ENCODE peak calls at places on chromosomes 16 and 17, in seven cellular contexts. Z, K, L, B, S, Q and U are unnamed samples.

GRCh38 chr16:78460428-78460827 is 361.0 kb downstream of the WWOX start:
- DNase-seq in B (no peak), Z (no peak), Q (no peak), L (no peak), S (no peak), K (no peak), U (no peak)

GRCh38 chr17:34998205-34998604 is 17.9 kb downstream of the LIG3 start:
- DNase-seq in B (peak; percentile 75), L (peak; percentile 83), Q (peak; percentile 64), K (peak; percentile 64), Z (peak; percentile 17), S (peak; percentile 51), U (peak; percentile 58)

GRCh38 chr16:48978501-48978900 is 303.1 kb downstream of the CBLN1 start:
- DNase-seq in K (no peak), S (no peak), Z (no peak), B (no peak), Q (no peak), L (no peak), U (no peak)

GRCh38 chr17:39178516-39178915 is 12.6 kb upstream of the ARL5C start:
- DNase-seq in L (no peak), K (no peak), Q (no peak), Z (no peak), B (no peak), S (no peak), U (peak; percentile 65)

GRCh38 chr17:39671651-39672521 is 3.6 kb downstream of the PNMT start:
- DNase-seq in B (peak; percentile 61), S (no peak), L (peak; percentile 78), Q (no peak), K (peak; percentile 62), Z (no peak), U (peak; percentile 25)

GRCh38 chr17:2412561-2413021 is 11.7 kb upstream of the MNT start:
- DNase-seq in B (peak; percentile 53), K (no peak), Q (no peak), L (no peak), Z (no peak), S (no peak), U (peak; percentile 77)

GRCh38 chr17:71759422-71760060 is 361.3 kb upstream of the SOX9 start:
- DNase-seq in L (no peak), Q (no peak), K (no peak), S (peak; percentile 39), Z (no peak), B (no peak), U (no peak)

GRCh38 chr16:84603115-84603816 is 14.6 kb downstream of the COTL1 start:
- DNase-seq in S (peak; percentile 89), Q (peak; percentile 59), B (peak; percentile 93), K (peak; percentile 81), Z (peak; percentile 83), L (peak; percentile 85), U (peak; percentile 92)

GRCh38 chr17:31296156-31296555 is 883 bp downstream of the OMG start:
- DNase-seq in Z (no peak), Q (no peak), L (no peak), S (no peak), K (no peak), B (no peak), U (no peak)

GRCh38 chr16:11495066-11495407 is 91.7 kb downstream of the LITAF start:
- DNase-seq in L (no peak), Q (no peak), K (no peak), S (no peak), Z (no peak), B (no peak), U (no peak)

GRCh38 chr17:51541215-51541614 is 280.9 kb downstream of the UTP18 start:
- DNase-seq in L (no peak), Z (no peak), B (no peak), S (no peak), Q (no peak), K (no peak), U (no peak)

GRCh38 chr16:63467513-63467912 is 1431.3 kb upstream of the CDH8 start:
- DNase-seq in Q (no peak), Z (no peak), B (no peak), L (no peak), K (no peak), S (no peak), U (no peak)

GRCh38 chr16:85419503-85420408 is 193.4 kb upstream of the GSE1 start:
- DNase-seq in L (peak; percentile 42), K (no peak), Q (no peak), S (no peak), Z (no peak), B (no peak), U (no peak)

GRCh38 chr17:17096438-17097178 is 54.4 kb downstream of the MPRIP start:
- DNase-seq in S (no peak), K (peak; percentile 64), B (no peak), Z (no peak), L (peak; percentile 61), Q (no peak), U (no peak)

GRCh38 chr17:301681-302299 is 50.8 kb downstream of the RPH3AL start:
- DNase-seq in B (no peak), Q (no peak), L (peak; percentile 81), S (no peak), Z (no peak), K (peak; percentile 62), U (no peak)

GRCh38 chr17:21173543-21173942 is 40.4 kb downstream of the TMEM11 start:
- DNase-seq in Z (no peak), K (peak; percentile 91), B (no peak), L (no peak), Q (no peak), S (no peak), U (no peak)

GRCh38 chr17:4250887-4251286 is 12.9 kb downstream of the ANKFY1 start:
- DNase-seq in S (no peak), L (no peak), B (no peak), Z (no peak), Q (no peak), K (no peak), U (no peak)

DNA sequence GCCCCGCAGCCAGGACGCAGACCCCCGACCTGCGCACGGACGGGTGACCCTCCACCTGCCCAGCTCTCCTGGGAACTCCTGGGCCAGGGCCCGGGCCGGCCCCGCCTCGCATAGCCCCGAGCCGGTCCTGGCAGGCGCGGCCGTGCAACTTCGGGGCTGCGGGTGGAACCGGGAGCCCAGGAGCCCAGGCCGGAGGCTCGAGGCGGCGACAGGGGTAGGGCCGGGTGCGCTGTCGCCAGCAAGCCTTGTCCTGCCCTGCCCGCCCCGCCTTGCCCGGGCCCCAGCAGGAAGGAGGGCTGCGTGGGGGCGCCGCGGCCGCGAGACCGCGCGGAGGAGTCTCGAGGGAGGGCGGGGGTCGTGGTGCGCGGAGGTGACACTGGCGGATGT is 412 bp downstream of the LMF1 start:
- DNase-seq in B (no peak), K (no peak), Q (no peak), L (no peak), S (no peak), Z (no peak), U (no peak)
- H3K27me3 ChIP-seq in B (no peaks in the 10 kb centered on the region), K (peaks cover 8% of the 10 kb centered on the region), Q (no peaks in the 10 kb centered on the region), L (no peaks in the 10 kb centered on the region), S (peaks cover 21% of the 10 kb centered on the region), Z (no peaks in the 10 kb centered on the region), U (peaks cover 7% of the 10 kb centered on the region)

GRCh38 chr16:35142809-35143192 is 1683.4 kb downstream of the TP53TG3F start:
- DNase-seq in Z (no peak), K (no peak), Q (no peak), B (no peak), S (no peak), L (no peak), U (no peak)
- H3K9me3 ChIP-seq in Z (no peaks in the 10 kb centered on the region), K (no peaks in the 10 kb centered on the region), Q (peaks cover 5% of the 10 kb centered on the region), B (no peaks in the 10 kb centered on the region), S (peaks cover 84% of the 10 kb centered on the region), L (no peaks in the 10 kb centered on the region), U (no peaks in the 10 kb centered on the region)

GRCh38 chr16:1131378-1131994 is 21.4 kb upstream of the CACNA1H start:
- DNase-seq in S (no peak), K (no peak), B (no peak), Z (no peak), Q (no peak), L (no peak), U (no peak)

GRCh38 chr16:1133810-1134520 is 18.9 kb upstream of the CACNA1H start:
- DNase-seq in Q (no peak), S (no peak), L (no peak), B (peak; percentile 29), K (no peak), Z (no peak), U (no peak)

GRCh38 chr16:1130382-1130781 is 22.5 kb upstream of the CACNA1H start:
- DNase-seq in K (no peak), S (no peak), L (no peak), B (no peak), Z (no peak), Q (no peak), U (no peak)

GRCh38 chr16:1133271-1133670 is 19.6 kb upstream of the CACNA1H start:
- DNase-seq in Z (no peak), K (no peak), L (no peak), S (no peak), B (no peak), Q (no peak), U (no peak)

DNA sequence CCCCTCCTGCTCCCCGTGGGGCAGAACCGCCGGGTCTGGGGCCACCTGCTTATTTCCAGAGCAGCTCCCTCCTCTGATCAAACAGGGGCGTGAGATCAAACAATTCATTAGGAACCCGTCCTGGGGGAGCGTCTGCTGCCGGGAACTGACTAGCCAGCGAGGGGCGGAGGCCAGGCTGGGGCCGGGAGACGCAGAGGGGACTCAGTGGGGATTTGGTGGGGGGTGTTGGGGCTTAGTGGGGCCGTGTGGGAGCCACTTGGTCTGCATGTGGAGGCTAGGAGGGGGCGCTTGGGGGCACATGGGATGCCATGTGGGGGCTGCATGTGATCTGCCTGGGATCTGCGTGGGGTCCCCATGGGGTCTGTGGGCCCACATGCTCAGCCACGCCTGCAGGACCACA is 20.5 kb upstream of the CACNA1H start:
- DNase-seq in Z (no peak), B (no peak), K (no peak), Q (no peak), L (no peak), S (no peak), U (no peak)
- H3K27me3 ChIP-seq in Z (no peaks in the 10 kb centered on the region), B (no peaks in the 10 kb centered on the region), K (peaks cover 4% of the 10 kb centered on the region), Q (no peaks in the 10 kb centered on the region), L (peaks cover 10% of the 10 kb centered on the region), S (peaks cover 3% of the 10 kb centered on the region), U (no peaks in the 10 kb centered on the region)

GRCh38 chr16:68577352-68577853 is 38.3 kb downstream of the ZFP90 start:
- DNase-seq in Q (no peak), S (no peak), L (no peak), K (no peak), B (no peak), Z (no peak), U (no peak)
- H3K9me3 ChIP-seq in Q (peaks cover 20% of the 10 kb centered on the region), S (peaks cover 52% of the 10 kb centered on the region), L (peaks cover 97% of the 10 kb centered on the region), K (peaks cover 18% of the 10 kb centered on the region), B (no peaks in the 10 kb centered on the region), Z (peaks cover 67% of the 10 kb centered on the region), U (no peaks in the 10 kb centered on the region)

GRCh38 chr16:471353-472198 is 46.1 kb downstream of the RAB11FIP3 start:
- DNase-seq in S (no peak), Z (no peak), K (no peak), L (no peak), B (no peak), Q (no peak), U (peak; percentile 88)
- H3K27me3 ChIP-seq in S (no peaks in the 10 kb centered on the region), Z (no peaks in the 10 kb centered on the region), K (no peaks in the 10 kb centered on the region), L (no peaks in the 10 kb centered on the region), B (no peaks in the 10 kb centered on the region), Q (no peaks in the 10 kb centered on the region), U (no peaks in the 10 kb centered on the region)

GRCh38 chr17:50467855-50468119 is 893 bp downstream of the CHAD start:
- DNase-seq in B (no peak), K (no peak), Q (no peak), L (no peak), S (no peak), Z (no peak), U (no peak)
- H3K9me3 ChIP-seq in B (no peaks in the 10 kb centered on the region), K (no peaks in the 10 kb centered on the region), Q (no peaks in the 10 kb centered on the region), L (no peaks in the 10 kb centered on the region), S (peaks cover 4% of the 10 kb centered on the region), Z (no peaks in the 10 kb centered on the region), U (no peaks in the 10 kb centered on the region)